ENCODE peak calls at places on chromosomes 4 and X, in four cellular contexts. H, I, R and F are unnamed samples.

GRCh38 chr4:10593130-10593529 is 91.4 kb downstream of the CLNK start:
- DNase-seq in H (peak), I (no peak), R (no peak), F (no peak)

GRCh38 chr4:26069218-26069617 is 155.2 kb downstream of the SMIM20 start:
- DNase-seq in H (peak), I (peak), R (no peak), F (no peak)

GRCh38 chrX:155997436-155997835 is at the start of gene IL9R:
- DNase-seq in H (no peak), I (no peak), R (no peak), F (no peak)

GRCh38 chr4:135777386-135777785 is 1575.8 kb upstream of the PABPC4L start:
- DNase-seq in H (no peak), I (no peak), R (no peak), F (no peak)

GRCh38 chrX:100316987-100317386 is 93.1 kb downstream of the PCDH19 start:
- DNase-seq in H (peak), I (no peak), R (no peak), F (no peak)

GRCh38 chr4:172698256-172698655 is 470.4 kb upstream of the GALNT7 start:
- DNase-seq in H (peak), I (no peak), R (no peak), F (no peak)

GRCh38 chr4:127586922-127587571 is 45.7 kb upstream of the INTU start:
- DNase-seq in H (peak), I (peak), R (no peak), F (no peak)

GRCh38 chrX:13927175-13927574 is 102.5 kb downstream of the GEMIN8 start:
- DNase-seq in H (no peak), I (no peak), R (no peak), F (no peak)

GRCh38 chr4:115113382-115114106 is at the start of gene NDST4:
- DNase-seq in H (peak), I (no peak), R (no peak), F (no peak)

GRCh38 chr4:74018116-74018515 is 19.6 kb upstream of the CXCL5 start:
- DNase-seq in H (no peak), I (no peak), R (no peak), F (no peak)

GRCh38 chrX:8783100-8784098 is 17.8 kb downstream of the FAM9A start:
- DNase-seq in H (peak), I (no peak), R (no peak), F (peak)

GRCh38 chrX:133859860-133860259 is 125.5 kb downstream of the GPC3 start:
- DNase-seq in H (peak), I (no peak), R (no peak), F (no peak)

GRCh38 chrX:103376979-103377324 is 614 bp downstream of the BEX3 start:
- DNase-seq in H (no peak), I (no peak), R (no peak), F (no peak)

GRCh38 chr4:7075962-7076693 is 8.3 kb upstream of the GRPEL1 start:
- DNase-seq in H (no peak), I (peak), R (no peak), F (no peak)

GRCh38 chr4:2651998-2652397 is 104.1 kb downstream of the TNIP2 start:
- DNase-seq in H (no peak), I (no peak), R (no peak), F (no peak)

GRCh38 chr4:153577053-153577452 is 107.0 kb upstream of the TLR2 start:
- DNase-seq in H (no peak), I (no peak), R (no peak), F (no peak)

GRCh38 chr4:99649778-99650177 is 7.8 kb downstream of the C4orf54 start:
- DNase-seq in H (no peak), I (no peak), R (no peak), F (no peak)

GRCh38 chr4:152917533-152918395 is 18.4 kb upstream of the FHDC1 start:
- DNase-seq in H (no peak), I (no peak), R (no peak), F (no peak)

GRCh38 chr4:145935253-145936141 is 3.1 kb downstream of the ZNF827 start:
- DNase-seq in H (no peak), I (no peak), R (peak), F (no peak)

GRCh38 chrX:100979881-100980607 is 10.5 kb downstream of the ARL13A start:
- DNase-seq in H (peak), I (peak), R (no peak), F (no peak)